ENCODE peak calls at places on chromosomes 13 and 19, in seven cellular contexts. R, W, B, K, U, Q and H are unnamed samples.

GRCh38 chr19:51422053-51422448 is 4.6 kb upstream of the SIGLEC10 start:
- DNase-seq in R (peak), W (peak), B (peak), K (peak), U (peak), Q (peak), H (peak)

GRCh38 chr13:51525567-51526165 is 58.6 kb upstream of the WDFY2 start:
- DNase-seq in R (no peak), W (no peak), B (no peak), K (no peak), U (no peak), Q (no peak), H (no peak)

GRCh38 chr19:7830272-7830771 is 304 bp downstream of the EVI5L start:
- DNase-seq in R (no peak), W (no peak), B (peak), K (no peak), U (no peak), Q (no peak), H (no peak)

GRCh38 chr19:38769635-38770211 is 3.6 kb downstream of the LGALS7 start:
- DNase-seq in R (no peak), W (peak), B (peak), K (no peak), U (peak), Q (no peak), H (peak)

GRCh38 chr19:5775668-5776309 is 8.8 kb downstream of the PRR22 start:
- DNase-seq in R (no peak), W (peak), B (no peak), K (no peak), U (no peak), Q (no peak), H (peak)

GRCh38 chr13:46633416-46633815 is 80.4 kb downstream of the LRCH1 start:
- DNase-seq in R (peak), W (peak), B (no peak), K (no peak), U (no peak), Q (no peak), H (peak)

GRCh38 chr19:35509861-35510625 is 3.4 kb downstream of the DMKN start:
- DNase-seq in R (peak), W (peak), B (peak), K (peak), U (peak), Q (peak), H (no peak)

GRCh38 chr13:103203750-103204330 is 137.6 kb upstream of the SLC10A2 start:
- DNase-seq in R (no peak), W (no peak), B (no peak), K (no peak), U (no peak), Q (no peak), H (no peak)

GRCh38 chr13:43127103-43127817 is 103.9 kb downstream of the DNAJC15 start:
- DNase-seq in R (no peak), W (no peak), B (no peak), K (no peak), U (no peak), Q (no peak), H (no peak)

GRCh38 chr19:42487025-42487797 is 41.1 kb downstream of the CEACAM1 start:
- DNase-seq in R (no peak), W (peak), B (no peak), K (no peak), U (no peak), Q (no peak), H (no peak)

GRCh38 chr13:48043789-48044503 is 6.4 kb downstream of the NUDT15 start:
- DNase-seq in R (peak), W (peak), B (no peak), K (no peak), U (no peak), Q (no peak), H (peak)

GRCh38 chr13:41418027-41418426 is 39.3 kb upstream of the RGCC start:
- DNase-seq in R (no peak), W (peak), B (no peak), K (no peak), U (no peak), Q (no peak), H (peak)

GRCh38 chr13:23753523-23753922 is 135.7 kb downstream of the MIPEP start:
- DNase-seq in R (no peak), W (no peak), B (no peak), K (no peak), U (no peak), Q (no peak), H (peak)

GRCh38 chr13:35552172-35552844 is 75.8 kb upstream of the MAB21L1 start:
- DNase-seq in R (no peak), W (peak), B (no peak), K (no peak), U (no peak), Q (no peak), H (no peak)

GRCh38 chr13:43652751-43653150 is 134.0 kb downstream of the ENOX1 start:
- DNase-seq in R (no peak), W (no peak), B (no peak), K (no peak), U (no peak), Q (no peak), H (no peak)

GRCh38 chr13:110629735-110630134 is 14.4 kb downstream of the NAXD start:
- DNase-seq in R (no peak), W (no peak), B (peak), K (no peak), U (no peak), Q (no peak), H (no peak)

GRCh38 chr19:48152552-48152951 is 17.6 kb downstream of the LIG1 start:
- DNase-seq in R (peak), W (peak), B (peak), K (peak), U (peak), Q (peak), H (peak)

GRCh38 chr13:92530364-92530763 is 696.2 kb upstream of the GPC6 start:
- DNase-seq in R (peak), W (no peak), B (no peak), K (no peak), U (no peak), Q (no peak), H (no peak)

GRCh38 chr19:1610579-1610978 is 5.3 kb upstream of the UQCR11 start:
- DNase-seq in R (no peak), W (no peak), B (peak), K (no peak), U (no peak), Q (no peak), H (no peak)

GRCh38 chr13:20869540-20869939 is 33.0 kb downstream of the XPO4 start:
- DNase-seq in R (peak), W (peak), B (no peak), K (no peak), U (no peak), Q (no peak), H (no peak)

GRCh38 chr19:2260341-2260751 is 4.1 kb upstream of the JSRP1 start:
- DNase-seq in R (no peak), W (peak), B (no peak), K (no peak), U (no peak), Q (no peak), H (no peak)

GRCh38 chr13:45873491-45874360 is 22.2 kb upstream of the SIAH3 start:
- DNase-seq in R (peak), W (peak), B (no peak), K (no peak), U (no peak), Q (no peak), H (no peak)

GRCh38 chr13:47661076-47661475 is 340.0 kb downstream of the SUCLA2 start:
- DNase-seq in R (no peak), W (peak), B (no peak), K (no peak), U (no peak), Q (no peak), H (no peak)

GRCh38 chr19:42159942-42160341 is 27.7 kb upstream of the POU2F2 start:
- DNase-seq in R (no peak), W (no peak), B (no peak), K (no peak), U (no peak), Q (no peak), H (no peak)

GRCh38 chr13:106376411-106377112 is 158.9 kb downstream of the EFNB2 start:
- DNase-seq in R (peak), W (peak), B (no peak), K (no peak), U (no peak), Q (peak), H (peak)